ENCODE peak calls at places on chromosomes 3 and 15, in seven cellular contexts. One of them, this sample, is unnamed.
A peak's percentile ranks its signal among the peaks of the same experiment; 100 is the strongest.

GRCh38 chr3:100106094-100106493 is 8.2 kb downstream of the FILIP1L start:
- DNase-seq in left lung: no peak
- DNase-seq in ovary: no peak
- DNase-seq in AG09309: no peak
- DNase-seq in LHCN-M2: no peak
- DNase-seq in fibroblast of pulmonary artery: no peak
- DNase-seq in psoas muscle: no peak
- DNase-seq in this sample: no peak

GRCh38 chr3:151171145-151171544 is 31.9 kb downstream of the GPR171 start:
- DNase-seq in left lung: no peak
- DNase-seq in ovary: no peak
- DNase-seq in AG09309: no peak
- DNase-seq in LHCN-M2: no peak
- DNase-seq in fibroblast of pulmonary artery: no peak
- DNase-seq in psoas muscle: no peak
- DNase-seq in this sample: no peak

GRCh38 chr3:100978036-100978659 is 15.1 kb downstream of the ABI3BP start:
- DNase-seq in left lung: no peak
- DNase-seq in ovary: no peak
- DNase-seq in AG09309: no peak
- DNase-seq in LHCN-M2: no peak
- DNase-seq in fibroblast of pulmonary artery: no peak
- DNase-seq in psoas muscle: no peak
- DNase-seq in this sample: no peak

GRCh38 chr3:99620976-99621375 is 17.4 kb upstream of the COL8A1 start:
- DNase-seq in left lung: no peak
- DNase-seq in ovary: no peak
- DNase-seq in AG09309: peak; percentile 67
- DNase-seq in LHCN-M2: no peak
- DNase-seq in fibroblast of pulmonary artery: no peak
- DNase-seq in psoas muscle: no peak
- DNase-seq in this sample: no peak

GRCh38 chr3:98568402-98568801 is 25.0 kb downstream of the CPOX start:
- DNase-seq in left lung: no peak
- DNase-seq in ovary: no peak
- DNase-seq in AG09309: no peak
- DNase-seq in LHCN-M2: no peak
- DNase-seq in fibroblast of pulmonary artery: no peak
- DNase-seq in psoas muscle: no peak
- DNase-seq in this sample: no peak

GRCh38 chr15:87610366-87610765 is 646.2 kb downstream of the NTRK3 start:
- DNase-seq in left lung: no peak
- DNase-seq in ovary: no peak
- DNase-seq in AG09309: no peak
- DNase-seq in LHCN-M2: no peak
- DNase-seq in fibroblast of pulmonary artery: peak; percentile 77
- DNase-seq in psoas muscle: no peak
- DNase-seq in this sample: no peak

GRCh38 chr15:43932907-43933306 is 106.1 kb downstream of the WDR76 start:
- DNase-seq in left lung: no peak
- DNase-seq in ovary: no peak
- DNase-seq in AG09309: no peak
- DNase-seq in LHCN-M2: peak; percentile 72
- DNase-seq in fibroblast of pulmonary artery: peak; percentile 53
- DNase-seq in psoas muscle: peak; percentile 64
- DNase-seq in this sample: no peak

GRCh38 chr3:167882057-167882667 is 146.6 kb downstream of the SERPINI1 start:
- DNase-seq in left lung: no peak
- DNase-seq in ovary: no peak
- DNase-seq in AG09309: peak; percentile 35
- DNase-seq in LHCN-M2: peak; percentile 43
- DNase-seq in fibroblast of pulmonary artery: peak; percentile 75
- DNase-seq in psoas muscle: no peak
- DNase-seq in this sample: peak; percentile 15

GRCh38 chr3:133812872-133813271 is 7.3 kb downstream of the SRPRB start:
- DNase-seq in left lung: no peak
- DNase-seq in ovary: no peak
- DNase-seq in AG09309: peak; percentile 4
- DNase-seq in LHCN-M2: no peak
- DNase-seq in fibroblast of pulmonary artery: peak; percentile 24
- DNase-seq in psoas muscle: no peak
- DNase-seq in this sample: no peak